ENCODE peak calls at places on chromosomes 5 and 9, in nine cellular contexts. R is SK-N-SH; Y is EL; J is GM20000; E is activated T-helper 1 cell treated with Interleukin-2 at 50 U/mL for 16 hours; S is T-cell; B is mesendoderm; A is activated T-cell treated with anti-CD3 and anti-CD28 coated beads, Interleukin-2, amount 50 U/mL, for 1 hour; X is NCI-H2171. I is an unnamed sample.

GRCh38 chr5:42881416-42882109 is 69.9 kb upstream of the SELENOP start:
- DNase-seq in Y (no peak), E (no peak), S (no peak), B (no peak), J (no peak), X (no peak), A (no peak), R (no peak), I (no peak)

GRCh38 chr9:34256104-34256503 is 73.0 kb downstream of the KIF24 start:
- DNase-seq in B (peak), S (no peak), J (no peak), R (peak), A (no peak), X (no peak), Y (no peak), E (no peak), I (no peak)

GRCh38 chr5:134664448-134664847 is 15.9 kb downstream of the SEC24A start:
- DNase-seq in X (no peak), B (no peak), E (no peak), R (no peak), S (no peak), A (no peak), Y (no peak), J (no peak), I (no peak)

GRCh38 chr9:106277931-106278330 is 583.6 kb downstream of the TMEM38B start:
- DNase-seq in A (no peak), E (no peak), S (no peak), X (no peak), B (no peak), R (no peak), Y (peak), J (no peak), I (no peak)

GRCh38 chr9:70304810-70305209 is 46.0 kb downstream of the SMC5 start:
- DNase-seq in B (no peak), S (no peak), R (no peak), E (no peak), A (no peak), X (no peak), J (no peak), Y (no peak), I (no peak)

GRCh38 chr5:144947019-144947418 is 776.3 kb downstream of the KCTD16 start:
- DNase-seq in X (no peak), Y (no peak), R (no peak), J (no peak), B (no peak), S (no peak), A (no peak), E (no peak), I (no peak)

GRCh38 chr5:93584531-93585053 is 1.6 kb downstream of the NR2F1 start:
- DNase-seq in R (peak), A (peak), B (no peak), S (no peak), X (no peak), Y (no peak), J (no peak), E (no peak), I (no peak)

GRCh38 chr5:3400659-3401058 is 195.0 kb upstream of the IRX1 start:
- DNase-seq in B (no peak), S (no peak), R (no peak), E (no peak), Y (no peak), A (no peak), J (no peak), X (no peak), I (no peak)